ENCODE peak calls at places on chromosome 5, in eight cellular contexts. One of them, this sample, is unnamed.
A peak's percentile ranks its signal among the peaks of the same experiment; 100 is the strongest.

GRCh38 chr5:126100767-126101166 is 322.4 kb upstream of the GRAMD2B start:
- DNase-seq in T-helper 1 cell: no peak
- DNase-seq in heart right ventricle: no peak
- DNase-seq in activated CD4-positive, alpha-beta T cell treated with anti-CD3 and anti-CD28 coated beads, Interleukin-2, amount 10 ng/mL, durations not matched to agents 7 days and 5 days: no peak
- DNase-seq in T-helper 2 cell: no peak
- DNase-seq in A172: no peak
- DNase-seq in HT1080: no peak
- DNase-seq in frontal cortex: no peak
- DNase-seq in this sample: no peak

GRCh38 chr5:112876362-112876761 is 15.3 kb downstream of the SRP19 start:
- DNase-seq in T-helper 1 cell: no peak
- DNase-seq in A172: no peak
- DNase-seq in T-helper 2 cell: no peak
- DNase-seq in frontal cortex: no peak
- DNase-seq in HT1080: no peak
- DNase-seq in activated CD4-positive, alpha-beta T cell treated with anti-CD3 and anti-CD28 coated beads, Interleukin-2, amount 10 ng/mL, durations not matched to agents 7 days and 5 days: no peak
- DNase-seq in heart right ventricle: no peak
- DNase-seq in this sample: no peak

GRCh38 chr5:99865159-99865558 is 670.0 kb upstream of the FAM174A start:
- DNase-seq in A172: no peak
- DNase-seq in frontal cortex: no peak
- DNase-seq in activated CD4-positive, alpha-beta T cell treated with anti-CD3 and anti-CD28 coated beads, Interleukin-2, amount 10 ng/mL, durations not matched to agents 7 days and 5 days: no peak
- DNase-seq in T-helper 2 cell: no peak
- DNase-seq in heart right ventricle: no peak
- DNase-seq in HT1080: no peak
- DNase-seq in T-helper 1 cell: no peak
- DNase-seq in this sample: no peak

GRCh38 chr5:1417586-1418225 is 27.5 kb downstream of the SLC6A3 start:
- DNase-seq in HT1080: no peak
- DNase-seq in A172: no peak
- DNase-seq in heart right ventricle: no peak
- DNase-seq in T-helper 1 cell: no peak
- DNase-seq in T-helper 2 cell: no peak
- DNase-seq in frontal cortex: no peak
- DNase-seq in activated CD4-positive, alpha-beta T cell treated with anti-CD3 and anti-CD28 coated beads, Interleukin-2, amount 10 ng/mL, durations not matched to agents 7 days and 5 days: no peak
- DNase-seq in this sample: no peak

GRCh38 chr5:1637639-1638481 is 114.1 kb upstream of the LPCAT1 start:
- DNase-seq in T-helper 1 cell: no peak
- DNase-seq in heart right ventricle: no peak
- DNase-seq in A172: no peak
- DNase-seq in T-helper 2 cell: no peak
- DNase-seq in frontal cortex: peak; percentile 4
- DNase-seq in HT1080: no peak
- DNase-seq in activated CD4-positive, alpha-beta T cell treated with anti-CD3 and anti-CD28 coated beads, Interleukin-2, amount 10 ng/mL, durations not matched to agents 7 days and 5 days: no peak
- DNase-seq in this sample: no peak

GRCh38 chr5:62577488-62577887 is 1.1 kb upstream of the LRRC70 start:
- DNase-seq in heart right ventricle: no peak
- DNase-seq in T-helper 2 cell: no peak
- DNase-seq in A172: no peak
- DNase-seq in activated CD4-positive, alpha-beta T cell treated with anti-CD3 and anti-CD28 coated beads, Interleukin-2, amount 10 ng/mL, durations not matched to agents 7 days and 5 days: no peak
- DNase-seq in T-helper 1 cell: no peak
- DNase-seq in frontal cortex: no peak
- DNase-seq in HT1080: no peak
- DNase-seq in this sample: no peak

GRCh38 chr5:131218392-131218791 is 45.5 kb upstream of the CDC42SE2 start:
- DNase-seq in frontal cortex: no peak
- DNase-seq in heart right ventricle: no peak
- DNase-seq in T-helper 1 cell: no peak
- DNase-seq in T-helper 2 cell: no peak
- DNase-seq in HT1080: no peak
- DNase-seq in activated CD4-positive, alpha-beta T cell treated with anti-CD3 and anti-CD28 coated beads, Interleukin-2, amount 10 ng/mL, durations not matched to agents 7 days and 5 days: no peak
- DNase-seq in A172: no peak
- DNase-seq in this sample: no peak

GRCh38 chr5:172766287-172767104 is 4.5 kb downstream of the DUSP1 start:
- DNase-seq in T-helper 1 cell: peak; percentile 48
- DNase-seq in frontal cortex: no peak
- DNase-seq in activated CD4-positive, alpha-beta T cell treated with anti-CD3 and anti-CD28 coated beads, Interleukin-2, amount 10 ng/mL, durations not matched to agents 7 days and 5 days: no peak
- DNase-seq in A172: peak; percentile 47
- DNase-seq in heart right ventricle: peak; percentile 68
- DNase-seq in T-helper 2 cell: peak; percentile 71
- DNase-seq in HT1080: peak; percentile 71
- DNase-seq in this sample: no peak

GRCh38 chr5:137313526-137314175 is 185.5 kb downstream of the SPOCK1 start:
- DNase-seq in HT1080: no peak
- DNase-seq in T-helper 1 cell: no peak
- DNase-seq in activated CD4-positive, alpha-beta T cell treated with anti-CD3 and anti-CD28 coated beads, Interleukin-2, amount 10 ng/mL, durations not matched to agents 7 days and 5 days: no peak
- DNase-seq in frontal cortex: no peak
- DNase-seq in A172: no peak
- DNase-seq in T-helper 2 cell: no peak
- DNase-seq in heart right ventricle: no peak
- DNase-seq in this sample: no peak

GRCh38 chr5:113201715-113202114 is 225.1 kb downstream of the DCP2 start:
- DNase-seq in T-helper 1 cell: no peak
- DNase-seq in T-helper 2 cell: no peak
- DNase-seq in frontal cortex: no peak
- DNase-seq in activated CD4-positive, alpha-beta T cell treated with anti-CD3 and anti-CD28 coated beads, Interleukin-2, amount 10 ng/mL, durations not matched to agents 7 days and 5 days: no peak
- DNase-seq in HT1080: no peak
- DNase-seq in A172: no peak
- DNase-seq in heart right ventricle: no peak
- DNase-seq in this sample: no peak

GRCh38 chr5:143721960-143722359 is 90.0 kb upstream of the HMHB1 start:
- DNase-seq in A172: no peak
- DNase-seq in HT1080: no peak
- DNase-seq in heart right ventricle: no peak
- DNase-seq in T-helper 2 cell: no peak
- DNase-seq in frontal cortex: no peak
- DNase-seq in activated CD4-positive, alpha-beta T cell treated with anti-CD3 and anti-CD28 coated beads, Interleukin-2, amount 10 ng/mL, durations not matched to agents 7 days and 5 days: no peak
- DNase-seq in T-helper 1 cell: no peak
- DNase-seq in this sample: no peak

GRCh38 chr5:32326216-32326772 is 13.6 kb upstream of the MTMR12 start:
- DNase-seq in activated CD4-positive, alpha-beta T cell treated with anti-CD3 and anti-CD28 coated beads, Interleukin-2, amount 10 ng/mL, durations not matched to agents 7 days and 5 days: no peak
- DNase-seq in frontal cortex: no peak
- DNase-seq in A172: peak; percentile 59
- DNase-seq in T-helper 1 cell: no peak
- DNase-seq in T-helper 2 cell: no peak
- DNase-seq in heart right ventricle: no peak
- DNase-seq in HT1080: peak; percentile 48
- DNase-seq in this sample: no peak

GRCh38 chr5:74257645-74258328 is 382.7 kb downstream of the ENC1 start:
- DNase-seq in activated CD4-positive, alpha-beta T cell treated with anti-CD3 and anti-CD28 coated beads, Interleukin-2, amount 10 ng/mL, durations not matched to agents 7 days and 5 days: no peak
- DNase-seq in T-helper 2 cell: no peak
- DNase-seq in heart right ventricle: peak; percentile 51
- DNase-seq in HT1080: no peak
- DNase-seq in T-helper 1 cell: no peak
- DNase-seq in frontal cortex: no peak
- DNase-seq in A172: no peak
- DNase-seq in this sample: no peak

GRCh38 chr5:34053133-34053532 is 10.1 kb upstream of the C1QTNF3 start:
- DNase-seq in T-helper 1 cell: no peak
- DNase-seq in activated CD4-positive, alpha-beta T cell treated with anti-CD3 and anti-CD28 coated beads, Interleukin-2, amount 10 ng/mL, durations not matched to agents 7 days and 5 days: no peak
- DNase-seq in HT1080: peak; percentile 49
- DNase-seq in T-helper 2 cell: no peak
- DNase-seq in A172: peak; percentile 48
- DNase-seq in frontal cortex: no peak
- DNase-seq in heart right ventricle: no peak
- DNase-seq in this sample: no peak

GRCh38 chr5:33195431-33196128 is 245.2 kb upstream of the TARS1 start:
- DNase-seq in T-helper 1 cell: no peak
- DNase-seq in A172: peak; percentile 20
- DNase-seq in frontal cortex: no peak
- DNase-seq in activated CD4-positive, alpha-beta T cell treated with anti-CD3 and anti-CD28 coated beads, Interleukin-2, amount 10 ng/mL, durations not matched to agents 7 days and 5 days: no peak
- DNase-seq in HT1080: peak; percentile 6
- DNase-seq in heart right ventricle: no peak
- DNase-seq in T-helper 2 cell: no peak
- DNase-seq in this sample: no peak

GRCh38 chr5:50440651-50441478 is at the start of gene EMB:
- DNase-seq in HT1080: peak; percentile 52
- DNase-seq in heart right ventricle: peak; percentile 64
- DNase-seq in frontal cortex: peak; percentile 29
- DNase-seq in T-helper 1 cell: peak; percentile 76
- DNase-seq in activated CD4-positive, alpha-beta T cell treated with anti-CD3 and anti-CD28 coated beads, Interleukin-2, amount 10 ng/mL, durations not matched to agents 7 days and 5 days: peak; percentile 83
- DNase-seq in A172: no peak
- DNase-seq in T-helper 2 cell: peak; percentile 83
- DNase-seq in this sample: peak; percentile 57

GRCh38 chr5:40754381-40755092 is 1.2 kb downstream of the TTC33 start:
- DNase-seq in HT1080: no peak
- DNase-seq in A172: peak; percentile 14
- DNase-seq in frontal cortex: no peak
- DNase-seq in activated CD4-positive, alpha-beta T cell treated with anti-CD3 and anti-CD28 coated beads, Interleukin-2, amount 10 ng/mL, durations not matched to agents 7 days and 5 days: peak; percentile 22
- DNase-seq in T-helper 2 cell: peak; percentile 19
- DNase-seq in T-helper 1 cell: no peak
- DNase-seq in heart right ventricle: no peak
- DNase-seq in this sample: no peak

GRCh38 chr5:75337366-75338021 is 474 bp downstream of the HMGCR start:
- DNase-seq in frontal cortex: no peak
- DNase-seq in T-helper 2 cell: no peak
- DNase-seq in HT1080: no peak
- DNase-seq in activated CD4-positive, alpha-beta T cell treated with anti-CD3 and anti-CD28 coated beads, Interleukin-2, amount 10 ng/mL, durations not matched to agents 7 days and 5 days: peak; percentile 40
- DNase-seq in heart right ventricle: no peak
- DNase-seq in A172: peak; percentile 29
- DNase-seq in T-helper 1 cell: no peak
- DNase-seq in this sample: no peak

GRCh38 chr5:125377151-125377550 is 630.7 kb upstream of the ZNF608 start:
- DNase-seq in HT1080: no peak
- DNase-seq in T-helper 1 cell: no peak
- DNase-seq in A172: no peak
- DNase-seq in activated CD4-positive, alpha-beta T cell treated with anti-CD3 and anti-CD28 coated beads, Interleukin-2, amount 10 ng/mL, durations not matched to agents 7 days and 5 days: no peak
- DNase-seq in heart right ventricle: no peak
- DNase-seq in T-helper 2 cell: no peak
- DNase-seq in frontal cortex: no peak
- DNase-seq in this sample: no peak

GRCh38 chr5:96752341-96753016 is 55.3 kb downstream of the ERAP1 start:
- DNase-seq in HT1080: peak; percentile 38
- DNase-seq in activated CD4-positive, alpha-beta T cell treated with anti-CD3 and anti-CD28 coated beads, Interleukin-2, amount 10 ng/mL, durations not matched to agents 7 days and 5 days: peak; percentile 71
- DNase-seq in A172: peak; percentile 67
- DNase-seq in frontal cortex: peak; percentile 19
- DNase-seq in heart right ventricle: no peak
- DNase-seq in T-helper 2 cell: peak; percentile 35
- DNase-seq in T-helper 1 cell: peak; percentile 6
- DNase-seq in this sample: peak; percentile 66

GRCh38 chr5:129747847-129748407 is at the start of gene MINAR2:
- DNase-seq in A172: no peak
- DNase-seq in T-helper 2 cell: no peak
- DNase-seq in frontal cortex: no peak
- DNase-seq in heart right ventricle: no peak
- DNase-seq in HT1080: no peak
- DNase-seq in activated CD4-positive, alpha-beta T cell treated with anti-CD3 and anti-CD28 coated beads, Interleukin-2, amount 10 ng/mL, durations not matched to agents 7 days and 5 days: no peak
- DNase-seq in T-helper 1 cell: no peak
- DNase-seq in this sample: no peak

GRCh38 chr5:51002368-51002767 is 335.9 kb downstream of the PARP8 start:
- DNase-seq in A172: no peak
- DNase-seq in heart right ventricle: no peak
- DNase-seq in HT1080: no peak
- DNase-seq in T-helper 2 cell: no peak
- DNase-seq in T-helper 1 cell: no peak
- DNase-seq in activated CD4-positive, alpha-beta T cell treated with anti-CD3 and anti-CD28 coated beads, Interleukin-2, amount 10 ng/mL, durations not matched to agents 7 days and 5 days: no peak
- DNase-seq in frontal cortex: no peak
- DNase-seq in this sample: no peak

GRCh38 chr5:133086366-133086875 is 34.6 kb downstream of the HSPA4 start:
- DNase-seq in heart right ventricle: no peak
- DNase-seq in HT1080: no peak
- DNase-seq in frontal cortex: no peak
- DNase-seq in A172: no peak
- DNase-seq in T-helper 1 cell: no peak
- DNase-seq in T-helper 2 cell: no peak
- DNase-seq in activated CD4-positive, alpha-beta T cell treated with anti-CD3 and anti-CD28 coated beads, Interleukin-2, amount 10 ng/mL, durations not matched to agents 7 days and 5 days: no peak
- DNase-seq in this sample: no peak

GRCh38 chr5:167573274-167574127 is 717.9 kb upstream of the WWC1 start:
- DNase-seq in HT1080: no peak
- DNase-seq in T-helper 2 cell: no peak
- DNase-seq in heart right ventricle: no peak
- DNase-seq in frontal cortex: no peak
- DNase-seq in activated CD4-positive, alpha-beta T cell treated with anti-CD3 and anti-CD28 coated beads, Interleukin-2, amount 10 ng/mL, durations not matched to agents 7 days and 5 days: no peak
- DNase-seq in A172: peak; percentile 60
- DNase-seq in T-helper 1 cell: no peak
- DNase-seq in this sample: peak; percentile 74

GRCh38 chr5:69512740-69513260 is 20.2 kb downstream of the OCLN start:
- DNase-seq in frontal cortex: no peak
- DNase-seq in A172: peak; percentile 64
- DNase-seq in heart right ventricle: no peak
- DNase-seq in HT1080: peak; percentile 59
- DNase-seq in activated CD4-positive, alpha-beta T cell treated with anti-CD3 and anti-CD28 coated beads, Interleukin-2, amount 10 ng/mL, durations not matched to agents 7 days and 5 days: no peak
- DNase-seq in T-helper 2 cell: no peak
- DNase-seq in T-helper 1 cell: no peak
- DNase-seq in this sample: no peak

GRCh38 chr5:65570598-65571226 is 7.6 kb downstream of the PPWD1 start:
- DNase-seq in T-helper 1 cell: no peak
- DNase-seq in T-helper 2 cell: no peak
- DNase-seq in A172: no peak
- DNase-seq in heart right ventricle: no peak
- DNase-seq in activated CD4-positive, alpha-beta T cell treated with anti-CD3 and anti-CD28 coated beads, Interleukin-2, amount 10 ng/mL, durations not matched to agents 7 days and 5 days: no peak
- DNase-seq in HT1080: no peak
- DNase-seq in frontal cortex: no peak
- DNase-seq in this sample: no peak

GRCh38 chr5:180870669-180871068 is 9.6 kb upstream of the ZFP62 start:
- DNase-seq in T-helper 2 cell: no peak
- DNase-seq in A172: no peak
- DNase-seq in frontal cortex: no peak
- DNase-seq in T-helper 1 cell: no peak
- DNase-seq in HT1080: no peak
- DNase-seq in heart right ventricle: no peak
- DNase-seq in activated CD4-positive, alpha-beta T cell treated with anti-CD3 and anti-CD28 coated beads, Interleukin-2, amount 10 ng/mL, durations not matched to agents 7 days and 5 days: no peak
- DNase-seq in this sample: no peak

GRCh38 chr5:172715931-172716682 is 54.9 kb downstream of the DUSP1 start:
- DNase-seq in activated CD4-positive, alpha-beta T cell treated with anti-CD3 and anti-CD28 coated beads, Interleukin-2, amount 10 ng/mL, durations not matched to agents 7 days and 5 days: no peak
- DNase-seq in heart right ventricle: no peak
- DNase-seq in T-helper 1 cell: no peak
- DNase-seq in A172: no peak
- DNase-seq in frontal cortex: no peak
- DNase-seq in T-helper 2 cell: no peak
- DNase-seq in HT1080: no peak
- DNase-seq in this sample: no peak

GRCh38 chr5:72268753-72269410 is 51.2 kb downstream of the MRPS27 start:
- DNase-seq in T-helper 1 cell: peak; percentile 23
- DNase-seq in HT1080: no peak
- DNase-seq in activated CD4-positive, alpha-beta T cell treated with anti-CD3 and anti-CD28 coated beads, Interleukin-2, amount 10 ng/mL, durations not matched to agents 7 days and 5 days: peak; percentile 62
- DNase-seq in heart right ventricle: no peak
- DNase-seq in A172: peak; percentile 47
- DNase-seq in frontal cortex: no peak
- DNase-seq in T-helper 2 cell: peak; percentile 8
- DNase-seq in this sample: peak; percentile 53

GRCh38 chr5:31854625-31855526 is 215.9 kb downstream of the PDZD2 start:
- DNase-seq in T-helper 2 cell: no peak
- DNase-seq in HT1080: peak; percentile 60
- DNase-seq in heart right ventricle: peak; percentile 60
- DNase-seq in activated CD4-positive, alpha-beta T cell treated with anti-CD3 and anti-CD28 coated beads, Interleukin-2, amount 10 ng/mL, durations not matched to agents 7 days and 5 days: peak; percentile 7
- DNase-seq in A172: peak; percentile 7
- DNase-seq in frontal cortex: peak; percentile 64
- DNase-seq in T-helper 1 cell: no peak
- DNase-seq in this sample: peak; percentile 69

GRCh38 chr5:83009408-83009807 is 67.8 kb downstream of the TMEM167A start:
- DNase-seq in T-helper 1 cell: no peak
- DNase-seq in activated CD4-positive, alpha-beta T cell treated with anti-CD3 and anti-CD28 coated beads, Interleukin-2, amount 10 ng/mL, durations not matched to agents 7 days and 5 days: no peak
- DNase-seq in frontal cortex: no peak
- DNase-seq in T-helper 2 cell: no peak
- DNase-seq in HT1080: no peak
- DNase-seq in A172: no peak
- DNase-seq in heart right ventricle: no peak
- DNase-seq in this sample: no peak

GRCh38 chr5:149445739-149446369 is 66.8 kb upstream of the IL17B start:
- DNase-seq in activated CD4-positive, alpha-beta T cell treated with anti-CD3 and anti-CD28 coated beads, Interleukin-2, amount 10 ng/mL, durations not matched to agents 7 days and 5 days: no peak
- DNase-seq in HT1080: peak; percentile 87
- DNase-seq in A172: peak; percentile 97
- DNase-seq in frontal cortex: no peak
- DNase-seq in T-helper 2 cell: no peak
- DNase-seq in T-helper 1 cell: no peak
- DNase-seq in heart right ventricle: no peak
- DNase-seq in this sample: no peak

GRCh38 chr5:39783756-39784421 is 359.1 kb upstream of the DAB2 start:
- DNase-seq in heart right ventricle: no peak
- DNase-seq in T-helper 2 cell: no peak
- DNase-seq in HT1080: peak; percentile 3
- DNase-seq in T-helper 1 cell: no peak
- DNase-seq in activated CD4-positive, alpha-beta T cell treated with anti-CD3 and anti-CD28 coated beads, Interleukin-2, amount 10 ng/mL, durations not matched to agents 7 days and 5 days: no peak
- DNase-seq in frontal cortex: no peak
- DNase-seq in A172: no peak
- DNase-seq in this sample: no peak

GRCh38 chr5:153824909-153825308 is 213.8 kb downstream of the FAM114A2 start:
- DNase-seq in heart right ventricle: no peak
- DNase-seq in T-helper 2 cell: no peak
- DNase-seq in frontal cortex: no peak
- DNase-seq in HT1080: peak; percentile 43
- DNase-seq in T-helper 1 cell: no peak
- DNase-seq in activated CD4-positive, alpha-beta T cell treated with anti-CD3 and anti-CD28 coated beads, Interleukin-2, amount 10 ng/mL, durations not matched to agents 7 days and 5 days: no peak
- DNase-seq in A172: peak; percentile 45
- DNase-seq in this sample: no peak